ENCODE peak calls at places on chromosome 4, in seven cellular contexts. U is suprapubic skin, P is ovary, O is H1, H is body of pancreas, Z is heart left ventricle, D is tibial nerve. N is an unnamed sample.

GRCh38 chr4:119493419-119493818 is 135.2 kb downstream of the PDE5A start:
- DNase-seq in U (no peak), P (no peak), O (no peak), H (no peak), Z (no peak), D (no peak), N (peak)

GRCh38 chr4:153518637-153519384 is 52.7 kb downstream of the TMEM131L start:
- DNase-seq in U (no peak), P (no peak), O (no peak), H (peak), Z (no peak), D (no peak), N (peak)

GRCh38 chr4:32985256-32985655 is 2265.1 kb downstream of the PCDH7 start:
- DNase-seq in U (no peak), P (no peak), O (no peak), H (no peak), Z (no peak), D (no peak), N (no peak)

GRCh38 chr4:25174674-25175073 is 14.4 kb upstream of the SEPSECS start:
- DNase-seq in U (no peak), P (no peak), O (no peak), H (no peak), Z (no peak), D (no peak), N (no peak)

GRCh38 chr4:54439831-54440243 is 210.7 kb downstream of the PDGFRA start:
- DNase-seq in U (peak), P (peak), O (no peak), H (no peak), Z (peak), D (peak), N (peak)

GRCh38 chr4:184112006-184112550 is 105.6 kb downstream of the ENPP6 start:
- DNase-seq in U (no peak), P (no peak), O (no peak), H (no peak), Z (no peak), D (no peak), N (no peak)

GRCh38 chr4:123557857-123558536 is 161.4 kb downstream of the SPRY1 start:
- DNase-seq in U (no peak), P (no peak), O (no peak), H (no peak), Z (no peak), D (no peak), N (no peak)

GRCh38 chr4:151004222-151004621 is 10.9 kb downstream of the LRBA start:
- DNase-seq in U (no peak), P (no peak), O (no peak), H (no peak), Z (no peak), D (no peak), N (no peak)

GRCh38 chr4:8916251-8916913 is 44.7 kb upstream of the HMX1 start:
- DNase-seq in U (no peak), P (peak), O (peak), H (peak), Z (no peak), D (no peak), N (no peak)

GRCh38 chr4:8330821-8331566 is 61.4 kb downstream of the HTRA3 start:
- DNase-seq in U (peak), P (peak), O (no peak), H (peak), Z (peak), D (no peak), N (no peak)

GRCh38 chr4:10184501-10184938 is 67.9 kb upstream of the WDR1 start:
- DNase-seq in U (no peak), P (no peak), O (no peak), H (no peak), Z (no peak), D (no peak), N (peak)

GRCh38 chr4:10184051-10184450 is 67.5 kb upstream of the WDR1 start:
- DNase-seq in U (no peak), P (no peak), O (no peak), H (no peak), Z (no peak), D (no peak), N (no peak)

GRCh38 chr4:10186228-10187214 is 69.9 kb upstream of the WDR1 start:
- DNase-seq in U (no peak), P (no peak), O (no peak), H (no peak), Z (no peak), D (no peak), N (peak)

GRCh38 chr4:10183462-10183861 is 66.9 kb upstream of the WDR1 start:
- DNase-seq in U (no peak), P (no peak), O (no peak), H (no peak), Z (no peak), D (no peak), N (no peak)

DNA sequence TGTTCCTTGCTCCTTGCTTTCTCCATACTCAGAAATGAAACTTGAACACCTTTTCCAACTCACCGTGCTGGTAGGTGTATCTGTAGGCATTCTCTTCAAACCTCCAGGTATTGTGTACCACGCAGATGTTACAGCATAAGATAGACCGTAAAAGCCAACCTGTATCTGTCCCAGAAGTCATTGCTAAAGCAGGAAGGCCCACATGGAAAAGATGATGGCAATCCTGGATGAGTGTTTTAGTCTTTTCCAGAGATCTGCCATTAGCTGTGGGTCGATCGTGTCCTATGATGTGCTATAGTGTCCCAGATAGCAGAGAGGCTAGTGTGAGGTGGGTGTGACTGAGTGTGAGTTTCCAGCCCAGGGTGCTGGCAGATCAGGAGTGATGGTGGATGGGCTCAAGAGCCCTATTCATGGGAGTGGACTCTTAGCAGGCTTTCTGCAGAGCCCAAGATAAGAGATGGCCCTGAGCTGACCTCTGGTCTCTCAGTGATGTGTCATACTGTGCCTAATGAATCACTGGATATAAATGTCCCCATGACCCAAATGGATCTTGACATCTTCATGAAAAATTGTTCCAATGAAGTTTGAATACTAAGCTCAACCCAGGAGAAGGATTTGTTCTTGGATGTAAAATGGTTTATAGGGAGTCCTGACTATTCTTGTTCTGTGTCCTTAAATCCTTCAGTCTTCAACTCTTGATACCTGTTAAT is 69.1 kb upstream of the WDR1 start:
- DNase-seq in U (no peak), P (no peak), O (no peak), H (no peak), Z (peak), D (no peak), N (peak)
- TF ChIP-seq POLR2A in U (no peak), P (no peak), O (no peak), H (no peak), Z (no peak), D (no peak), N (peak)

DNA sequence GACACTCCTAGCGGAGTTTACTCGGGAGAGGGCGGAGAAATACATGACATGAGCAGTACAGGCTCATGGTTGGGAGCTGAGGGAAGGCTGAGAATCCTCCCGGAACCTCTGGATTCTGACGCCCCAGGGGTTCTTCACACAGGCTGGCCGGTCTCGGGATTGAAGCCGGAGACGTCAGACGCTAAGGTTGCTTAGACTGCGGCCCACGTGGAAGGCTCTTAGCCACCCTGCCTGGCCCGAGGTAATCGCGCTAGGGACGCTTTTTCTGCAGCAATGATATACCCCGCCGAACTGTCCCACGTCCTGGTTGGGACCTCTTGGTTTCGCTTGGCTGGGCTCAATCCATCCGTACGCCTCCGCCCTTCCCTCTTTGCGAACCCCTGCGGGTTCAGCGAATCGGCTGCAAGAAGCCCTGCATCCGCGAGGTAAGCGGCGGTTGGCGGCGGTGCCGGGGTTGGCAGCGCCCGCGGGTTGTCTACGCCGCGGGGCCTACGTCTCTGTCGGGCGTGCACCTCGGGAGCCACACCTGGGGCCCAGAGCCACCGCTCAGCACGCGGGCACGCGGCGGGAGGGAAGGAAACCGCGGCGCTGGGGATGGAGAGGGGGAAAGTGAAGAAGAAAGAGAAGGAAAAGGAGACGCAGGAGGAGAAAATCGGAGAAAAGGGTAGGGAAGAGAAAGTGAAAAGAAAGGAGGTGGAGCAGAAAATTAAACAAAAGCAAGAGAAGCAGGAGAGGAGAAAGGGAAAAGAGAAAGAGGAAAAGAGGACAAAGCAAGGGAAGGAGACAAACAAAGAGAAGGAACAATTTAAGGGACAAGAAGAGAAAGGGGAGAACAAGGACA is at the start of gene ARL9:
- DNase-seq in U (peak), P (peak), O (peak), H (peak), Z (peak), D (peak), N (peak)
- TF ChIP-seq POLR2A in U (no peak), P (no peak), O (peak), H (peak), Z (no peak), D (no peak), N (peak)

GRCh38 chr4:56433280-56433679 is 2.1 kb downstream of the PPAT start:
- DNase-seq in U (no peak), P (no peak), O (no peak), H (no peak), Z (no peak), D (no peak), N (no peak)

GRCh38 chr4:56434599-56435000 is 815 bp downstream of the PPAT start:
- DNase-seq in U (no peak), P (no peak), O (no peak), H (no peak), Z (no peak), D (no peak), N (peak)

GRCh38 chr4:56435748-56436442 is at the start of gene PAICS:
- DNase-seq in U (peak), P (peak), O (peak), H (peak), Z (peak), D (peak), N (peak)

GRCh38 chr4:56430203-56430602 is 5.2 kb downstream of the PPAT start:
- DNase-seq in U (no peak), P (no peak), O (no peak), H (no peak), Z (no peak), D (no peak), N (no peak)

DNA sequence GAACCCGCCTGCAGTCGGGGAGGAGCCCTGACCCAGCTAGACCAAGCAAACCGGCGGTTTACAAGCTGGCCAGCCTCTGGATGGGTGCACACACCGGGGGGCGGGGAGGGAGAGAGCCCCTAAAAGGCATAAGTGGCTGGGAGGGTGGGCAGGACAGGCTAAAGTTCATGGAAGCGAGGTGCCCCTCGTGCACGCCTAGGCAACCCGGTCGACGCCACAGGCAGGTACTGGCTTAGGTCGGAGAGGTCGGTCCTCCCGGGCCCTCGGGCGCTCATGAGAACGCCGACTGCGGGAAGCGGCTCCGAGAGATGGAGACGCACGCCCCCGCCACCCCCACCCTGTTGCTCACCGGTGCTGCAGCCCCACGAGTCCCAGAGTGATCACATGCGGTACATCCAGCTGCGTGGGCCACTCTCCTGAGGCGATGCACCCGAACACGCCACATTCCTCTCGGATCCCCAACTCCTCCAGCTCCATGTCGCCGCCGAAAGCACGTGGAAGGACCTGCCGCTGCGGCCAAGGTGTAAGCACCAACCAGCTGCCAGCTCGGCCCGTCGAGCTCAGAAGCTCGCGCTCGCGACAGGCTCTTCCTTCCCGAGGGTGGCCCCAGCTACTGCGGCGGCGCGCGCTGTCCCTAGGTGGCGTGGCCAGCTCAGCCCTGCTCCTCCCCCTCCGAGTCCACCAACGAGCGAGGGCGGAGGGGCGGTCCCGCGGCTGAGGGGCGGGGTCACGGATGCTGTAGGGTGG is at the start of gene PPAT:
- DNase-seq in U (peak), P (peak), O (peak), H (peak), Z (peak), D (peak), N (peak)
- TF ChIP-seq POLR2A in U (no peak), P (peak), O (peak), H (peak), Z (peak), D (peak), N (peak)

DNA sequence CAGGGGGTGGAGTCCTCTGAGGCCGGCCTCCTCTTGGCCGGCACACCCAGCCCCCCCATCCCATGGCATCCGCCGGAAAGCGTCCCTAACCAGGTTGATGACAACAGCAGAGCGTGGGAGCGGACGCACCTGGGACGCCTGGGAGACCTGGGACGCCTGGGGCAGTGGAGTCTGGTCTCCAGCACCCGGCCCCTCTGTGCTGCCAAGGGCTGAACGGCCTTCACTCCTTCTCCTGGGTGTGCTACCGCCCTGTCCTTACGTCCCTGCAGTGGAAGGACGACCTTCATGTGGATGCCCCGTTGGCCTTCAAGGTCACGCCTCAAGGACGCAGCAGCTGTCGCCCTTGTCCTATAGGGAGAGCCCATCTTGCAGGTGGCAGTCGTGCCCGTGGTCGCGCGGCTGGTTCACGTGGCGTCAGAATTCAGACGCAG is 26.9 kb downstream of the NKX1-1 start:
- DNase-seq in U (no peak), P (no peak), O (no peak), H (peak), Z (no peak), D (no peak), N (no peak)
- TF ChIP-seq POLR2A in U (no peak), P (no peak), O (no peak), H (no peak), Z (no peak), D (no peak), N (no peak)

DNA sequence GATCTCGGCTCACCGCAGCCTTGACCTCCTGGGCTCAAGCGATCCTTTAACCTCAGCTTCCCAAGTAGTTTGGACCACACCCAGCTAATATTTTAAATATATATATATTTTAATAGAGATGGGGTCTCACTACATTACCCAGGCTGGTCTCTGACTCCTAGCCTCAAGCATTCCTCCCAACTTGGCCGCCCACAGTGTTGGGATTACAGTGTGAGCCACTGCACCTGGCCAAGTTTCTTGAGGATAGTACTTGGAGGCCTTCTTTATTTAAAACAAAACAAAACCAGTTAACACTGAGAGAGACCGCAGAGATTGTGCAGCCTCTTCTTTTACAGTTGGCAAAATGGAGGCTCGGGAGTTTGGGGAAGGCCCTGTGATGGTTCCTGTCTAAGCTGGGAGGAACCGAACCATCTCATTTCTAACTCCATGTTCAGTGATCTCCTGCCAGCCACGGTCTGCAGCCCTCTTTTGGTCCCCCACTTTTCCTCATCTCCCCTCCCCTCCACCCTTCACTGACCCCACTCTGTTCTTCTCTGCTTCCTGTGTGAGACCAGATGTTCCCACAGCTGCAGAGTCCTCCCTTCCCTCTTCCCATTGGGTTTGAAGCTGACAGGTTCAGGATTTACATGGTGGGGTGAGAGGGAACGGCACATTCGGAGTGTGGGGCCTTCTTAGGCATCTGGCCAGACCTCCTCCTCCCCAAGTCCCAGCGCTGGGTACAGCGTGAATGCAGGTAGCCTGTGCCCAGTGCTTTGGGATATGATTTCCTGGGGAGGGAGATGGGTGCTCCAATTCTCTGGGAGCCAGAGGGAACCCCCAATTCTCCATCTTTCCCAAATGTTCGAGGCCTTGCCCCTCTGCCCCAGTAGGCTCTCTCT is 1.4 kb upstream of the SORCS2 start:
- DNase-seq in U (peak), P (peak), O (no peak), H (no peak), Z (no peak), D (no peak), N (no peak)
- TF ChIP-seq POLR2A in U (no peak), P (no peak), O (no peak), H (no peak), Z (no peak), D (no peak), N (no peak)

GRCh38 chr4:6925357-6925836 is 15.8 kb downstream of the TBC1D14 start:
- DNase-seq in U (no peak), P (no peak), O (no peak), H (no peak), Z (peak), D (no peak), N (peak)
- TF ChIP-seq POLR2A in U (no peak), P (no peak), O (no peak), H (no peak), Z (no peak), D (no peak), N (no peak)

GRCh38 chr4:107931775-107932321 is 499 bp downstream of the CYP2U1 start:
- DNase-seq in U (peak), P (peak), O (no peak), H (no peak), Z (peak), D (peak), N (no peak)

GRCh38 chr4:107935246-107935645 is 3.9 kb downstream of the CYP2U1 start:
- DNase-seq in U (no peak), P (no peak), O (no peak), H (no peak), Z (no peak), D (no peak), N (no peak)

GRCh38 chr4:107937040-107937439 is 5.7 kb downstream of the CYP2U1 start:
- DNase-seq in U (no peak), P (no peak), O (no peak), H (no peak), Z (no peak), D (no peak), N (no peak)

DNA sequence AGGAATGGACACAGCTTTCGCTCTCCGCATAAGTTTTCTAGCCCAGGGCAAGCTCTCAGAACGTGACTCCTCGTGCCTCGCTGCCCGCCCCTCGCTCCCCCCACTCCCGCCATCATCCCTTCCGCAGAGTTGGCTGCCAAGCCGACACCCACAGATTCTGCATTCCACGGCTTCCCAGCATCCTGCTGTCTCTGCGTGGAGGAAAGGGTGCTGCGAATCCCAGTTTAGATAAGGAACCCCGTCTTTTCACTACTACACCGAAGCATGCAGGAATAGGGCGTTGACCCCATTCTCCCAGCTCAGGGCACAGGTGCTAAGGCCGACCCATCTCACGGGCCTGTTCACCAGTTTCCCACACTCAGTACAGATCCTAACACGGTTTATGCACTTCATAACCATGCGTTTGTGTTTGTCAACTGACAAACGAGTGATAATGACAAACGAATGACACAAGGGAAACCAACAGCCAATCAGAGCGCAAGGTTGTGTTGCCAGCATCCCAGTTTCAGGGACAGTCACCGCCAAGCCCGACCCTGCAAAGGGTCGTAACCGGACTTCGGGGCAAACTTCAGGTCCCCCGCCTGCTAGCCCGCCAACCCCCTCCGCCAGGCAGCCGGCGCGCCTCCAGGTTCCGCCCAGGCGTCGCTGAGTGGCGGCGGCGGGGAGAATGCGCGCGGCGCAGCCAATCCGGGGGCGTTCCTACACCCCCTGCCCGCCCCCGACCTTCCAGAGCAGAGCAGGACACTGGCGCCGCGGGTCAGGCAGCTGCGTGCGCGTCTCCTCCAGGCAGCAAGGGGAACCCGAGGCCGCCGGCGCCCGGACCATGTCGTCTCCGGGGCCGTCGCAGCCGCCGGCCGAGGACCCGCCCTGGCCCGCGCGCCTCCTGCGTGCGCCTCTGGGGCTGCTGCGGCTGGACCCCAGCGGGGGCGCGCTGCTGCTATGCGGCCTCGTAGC is at the start of gene CYP2U1:
- DNase-seq in U (peak), P (peak), O (peak), H (peak), Z (peak), D (peak), N (peak)
- TF ChIP-seq POLR2A in U (no peak), P (peak), O (peak), H (peak), Z (peak), D (peak), N (no peak)

N was measured in erythroblast.